ENCODE peak calls at places on chromosomes 5 and 9, in ten cellular contexts. B is brain microvascular endothelial cell; Q is uterus; J is fibroblast of lung; V is stimulated activated CD8-positive, alpha-beta memory T cell treated with anti-CD3 and anti-CD28 coated beads, Interleukin-7, amount 100 ng/mL, for 24 hours; R is adipocyte; Z is NCI-H1436; Y is activated naive CD8-positive, alpha-beta T cell treated with anti-CD3 and anti-CD28 coated beads for 36 hours; P is Right ventricle myocardium superior; U is HFFc6. L is an unnamed sample.

GRCh38 chr9:99801775-99802174 is 19.9 kb upstream of the NR4A3 start:
- DNase-seq in J (no peak), V (no peak), Y (no peak), Q (no peak), Z (no peak), R (no peak), U (no peak), P (no peak), B (no peak), L (no peak)

GRCh38 chr5:54638090-54638489 is 120.5 kb downstream of the SNX18 start:
- DNase-seq in U (no peak), J (no peak), B (no peak), R (no peak), P (no peak), V (no peak), Y (no peak), Q (no peak), Z (no peak), L (no peak)

GRCh38 chr5:134647750-134648424 is 698 bp upstream of the SEC24A start:
- DNase-seq in U (peak), B (no peak), P (no peak), J (peak), Z (no peak), Q (peak), V (peak), Y (peak), R (peak), L (peak)

GRCh38 chr9:21711504-21711903 is 90.9 kb upstream of the MTAP start:
- DNase-seq in Y (no peak), J (no peak), V (no peak), Q (no peak), B (no peak), R (no peak), U (peak), Z (no peak), P (no peak), L (no peak)

GRCh38 chr5:177233802-177234201 is 69.7 kb downstream of the RAB24 start:
- DNase-seq in Q (no peak), J (no peak), V (no peak), U (no peak), B (no peak), Y (no peak), P (no peak), Z (no peak), R (no peak), L (no peak)

GRCh38 chr5:60520451-60521210 is 179.3 kb downstream of the DEPDC1B start:
- DNase-seq in J (peak), V (no peak), B (no peak), P (peak), R (no peak), Y (no peak), Q (no peak), Z (no peak), U (no peak), L (no peak)

GRCh38 chr9:72396247-72397091 is 31.5 kb upstream of the ZFAND5 start:
- DNase-seq in Q (peak), P (no peak), J (peak), U (peak), V (no peak), B (no peak), Z (peak), R (peak), Y (no peak), L (no peak)

GRCh38 chr9:79684711-79685575 is 113.2 kb downstream of the TLE4 start:
- DNase-seq in U (no peak), P (no peak), Z (no peak), V (no peak), Q (no peak), B (peak), R (peak), Y (no peak), J (peak), L (no peak)

GRCh38 chr5:115309751-115310370 is 13.4 kb upstream of the CCDC112 start:
- DNase-seq in R (peak), Q (no peak), J (peak), U (peak), V (no peak), B (no peak), Z (peak), Y (no peak), P (no peak), L (no peak)

GRCh38 chr9:111096051-111096450 is 57.8 kb upstream of the LPAR1 start:
- DNase-seq in Y (no peak), Q (no peak), B (no peak), P (no peak), J (no peak), V (no peak), R (no peak), Z (no peak), U (no peak), L (no peak)

GRCh38 chr9:103990311-103990710 is 103.8 kb upstream of the SMC2 start:
- DNase-seq in Y (no peak), P (no peak), Q (no peak), U (no peak), R (no peak), V (no peak), J (no peak), Z (no peak), B (no peak), L (no peak)

GRCh38 chr5:125526940-125527339 is 780.5 kb upstream of the ZNF608 start:
- DNase-seq in Y (no peak), U (no peak), V (no peak), P (no peak), R (peak), Z (no peak), B (no peak), J (no peak), Q (peak), L (no peak)